ENCODE peak calls at places on chromosomes 2 and 18, in six cellular contexts. G is hepatocyte, X is lung, H is A549, U is thyroid gland, A is heart right ventricle. C is an unnamed sample.

GRCh38 chr18:70985948-70986347 is 697.1 kb downstream of the SOCS6 start:
- DNase-seq in G (no peak), X (no peak), H (no peak), U (no peak), A (no peak), C (no peak)

GRCh38 chr2:156456616-156457015 is 20.4 kb downstream of the GPD2 start:
- DNase-seq in G (no peak), X (no peak), H (no peak), U (peak; percentile 36), A (no peak), C (no peak)

GRCh38 chr18:51765712-51766360 is 568.4 kb upstream of the MEX3C start:
- DNase-seq in G (no peak), X (no peak), H (no peak), U (no peak), A (no peak), C (no peak)

GRCh38 chr2:177740718-177741117 is 331.9 kb downstream of the PDE11A start:
- DNase-seq in G (no peak), X (no peak), H (no peak), U (no peak), A (no peak), C (no peak)

GRCh38 chr2:189608799-189609422 is 28.3 kb upstream of the SLC40A1 start:
- DNase-seq in G (no peak), X (no peak), H (no peak), U (no peak), A (no peak), C (no peak)

GRCh38 chr2:145930318-145930717 is 1410.4 kb upstream of the ZEB2 start:
- DNase-seq in G (no peak), X (no peak), H (no peak), U (no peak), A (no peak), C (no peak)

GRCh38 chr2:163453920-163454319 is 281.9 kb downstream of the FIGN start:
- DNase-seq in G (no peak), X (no peak), H (no peak), U (no peak), A (no peak), C (no peak)

GRCh38 chr2:237414056-237414661 is at the start of gene COL6A3:
- DNase-seq in G (peak; percentile 82), X (peak; percentile 50), H (no peak), U (no peak), A (peak; percentile 77), C (no peak)

GRCh38 chr2:8500124-8501054 is 181.5 kb upstream of the ID2 start:
- DNase-seq in G (peak; percentile 63), X (no peak), H (peak; percentile 45), U (peak; percentile 23), A (no peak), C (no peak)

GRCh38 chr2:240211598-240212424 is 71.4 kb upstream of the OTOS start:
- DNase-seq in G (no peak), X (no peak), H (no peak), U (no peak), A (no peak), C (no peak)

GRCh38 chr18:8801263-8801901 is 96.0 kb downstream of the MTCL1 start:
- DNase-seq in G (peak; percentile 56), X (no peak), H (peak; percentile 79), U (no peak), A (no peak), C (no peak)
- H3K4me3 ChIP-seq in G (no peak overlapping the region), X (no peak overlapping the region), H (peak overlapping the region; percentile 7), U (no peak overlapping the region), A (no peak overlapping the region), C (no peak overlapping the region)

GRCh38 chr2:204177251-204177976 is 240.9 kb downstream of the ICOS start:
- DNase-seq in G (no peak), X (no peak), H (no peak), U (no peak), A (no peak), C (no peak)

GRCh38 chr2:204180671-204181070 is 244.1 kb downstream of the ICOS start:
- DNase-seq in G (no peak), X (no peak), H (no peak), U (no peak), A (no peak), C (no peak)

GRCh38 chr2:204176306-204176705 is 239.7 kb downstream of the ICOS start:
- DNase-seq in G (no peak), X (no peak), H (no peak), U (no peak), A (no peak), C (no peak)

GRCh38 chr2:204175552-204176271 is 239.1 kb downstream of the ICOS start:
- DNase-seq in G (no peak), X (no peak), H (no peak), U (no peak), A (no peak), C (no peak)

GRCh38 chr2:204177977-204178522 is 241.5 kb downstream of the ICOS start:
- DNase-seq in G (peak; percentile 12), X (peak; percentile 34), H (peak; percentile 16), U (peak; percentile 30), A (peak; percentile 34), C (peak; percentile 54)
- TF ChIP-seq CTCF in G (peak; percentile 32), X (peak; percentile 41), H (peak; percentile 39), U (peak; percentile 27), A (peak; percentile 46), C (peak; percentile 69)

GRCh38 chr18:74126684-74127482 is 20.8 kb downstream of the FBXO15 start:
- DNase-seq in G (no peak), X (no peak), H (no peak), U (no peak), A (no peak), C (no peak)
- H3K27ac ChIP-seq in G (no peak overlapping the region), X (no peak overlapping the region), H (no peak overlapping the region), U (no peak overlapping the region), A (no peak overlapping the region), C (no peak overlapping the region)

GRCh38 chr2:110679337-110679707 is 1.5 kb upstream of the BUB1 start:
- DNase-seq in G (peak; percentile 23), X (no peak), H (no peak), U (no peak), A (no peak), C (no peak)
- H3K4me3 ChIP-seq in G (no peak overlapping the region), X (no peak overlapping the region), H (no peak overlapping the region), U (no peak overlapping the region), A (peak overlapping the region; percentile 63), C (no peak overlapping the region)

GRCh38 chr2:184646177-184646576 is 47.8 kb downstream of the ZNF804A start:
- DNase-seq in G (peak; percentile 4), X (no peak), H (no peak), U (peak; percentile 49), A (no peak), C (no peak)

GRCh38 chr2:184646593-184646992 is 48.3 kb downstream of the ZNF804A start:
- DNase-seq in G (no peak), X (no peak), H (no peak), U (no peak), A (no peak), C (no peak)

DNA sequence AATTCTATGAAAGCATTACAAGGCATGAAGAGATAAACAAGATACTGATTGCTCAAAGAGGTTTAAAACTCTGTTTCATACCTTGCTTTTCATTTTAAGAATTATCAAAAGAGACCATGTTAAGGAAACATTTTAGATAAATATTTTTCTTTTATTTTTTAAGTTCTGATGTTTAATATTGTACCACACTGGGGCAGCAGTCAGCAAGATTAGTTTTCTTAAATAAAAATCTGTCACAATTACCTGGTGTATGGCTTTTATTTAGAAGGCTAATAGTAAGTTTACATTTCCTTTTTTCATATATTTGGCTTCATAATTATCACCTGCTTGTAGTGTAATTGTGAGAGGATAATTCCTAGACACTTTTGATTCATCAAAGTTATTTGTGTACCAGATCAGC is 46.4 kb downstream of the ZNF804A start:
- DNase-seq in G (no peak), X (no peak), H (no peak), U (no peak), A (no peak), C (no peak)
- TF ChIP-seq CTCF in G (peak; percentile 43), X (no peak), H (no peak), U (no peak), A (no peak), C (no peak)

GRCh38 chr2:66579494-66579893 is 144.6 kb downstream of the MEIS1 start:
- DNase-seq in G (no peak), X (no peak), H (no peak), U (no peak), A (no peak), C (no peak)

GRCh38 chr2:66578853-66579158 is 143.9 kb downstream of the MEIS1 start:
- DNase-seq in G (no peak), X (no peak), H (no peak), U (no peak), A (no peak), C (no peak)

GRCh38 chr2:66582364-66582974 is 147.5 kb downstream of the MEIS1 start:
- DNase-seq in G (no peak), X (no peak), H (no peak), U (no peak), A (no peak), C (no peak)

GRCh38 chr2:66581461-66582363 is 146.8 kb downstream of the MEIS1 start:
- DNase-seq in G (peak; percentile 28), X (peak; percentile 33), H (no peak), U (no peak), A (no peak), C (no peak)

GRCh38 chr2:66580343-66580954 is 145.5 kb downstream of the MEIS1 start:
- DNase-seq in G (no peak), X (no peak), H (no peak), U (no peak), A (no peak), C (no peak)
- H3K27ac ChIP-seq in G (peak overlapping the region; percentile 89), X (no peak overlapping the region), H (no peak overlapping the region), U (no peak overlapping the region), A (no peak overlapping the region), C (no peak overlapping the region)